ENCODE peak calls at places on chromosomes 11 and 22, in nine cellular contexts. One of them, this sample, is unnamed.

GRCh38 chr22:18103527-18104269 is 6.9 kb upstream of the TUBA8 start:
- DNase-seq in NCI-H82: no peak
- DNase-seq in activated CD4-positive, alpha-beta T cell treated with anti-CD3 and anti-CD28 coated beads, Interleukin-2, amount 50 U/mL, for 1 hour: no peak
- DNase-seq in colonic mucosa: no peak
- DNase-seq in substantia nigra: no peak
- DNase-seq in activated gamma-delta T cell treated with Interleukin-2 at 50 U/mL for 16 hours: no peak
- DNase-seq in neuronal stem cell: no peak
- DNase-seq in astrocyte: no peak
- DNase-seq in stimulated activated CD4-positive, alpha-beta T cell treated with anti-CD3 and anti-CD28 coated beads, Interleukin-4, amount 100 ng/mL, for 48 hours: no peak
- DNase-seq in this sample: no peak

GRCh38 chr11:103636232-103636631 is 400.2 kb upstream of the DDI1 start:
- DNase-seq in NCI-H82: no peak
- DNase-seq in activated CD4-positive, alpha-beta T cell treated with anti-CD3 and anti-CD28 coated beads, Interleukin-2, amount 50 U/mL, for 1 hour: no peak
- DNase-seq in colonic mucosa: no peak
- DNase-seq in substantia nigra: no peak
- DNase-seq in activated gamma-delta T cell treated with Interleukin-2 at 50 U/mL for 16 hours: no peak
- DNase-seq in neuronal stem cell: no peak
- DNase-seq in astrocyte: no peak
- DNase-seq in stimulated activated CD4-positive, alpha-beta T cell treated with anti-CD3 and anti-CD28 coated beads, Interleukin-4, amount 100 ng/mL, for 48 hours: no peak
- DNase-seq in this sample: no peak

GRCh38 chr22:32606181-32606580 is 131.6 kb downstream of the FBXO7 start:
- DNase-seq in NCI-H82: no peak
- DNase-seq in activated CD4-positive, alpha-beta T cell treated with anti-CD3 and anti-CD28 coated beads, Interleukin-2, amount 50 U/mL, for 1 hour: no peak
- DNase-seq in colonic mucosa: no peak
- DNase-seq in substantia nigra: no peak
- DNase-seq in activated gamma-delta T cell treated with Interleukin-2 at 50 U/mL for 16 hours: no peak
- DNase-seq in neuronal stem cell: no peak
- DNase-seq in astrocyte: no peak
- DNase-seq in stimulated activated CD4-positive, alpha-beta T cell treated with anti-CD3 and anti-CD28 coated beads, Interleukin-4, amount 100 ng/mL, for 48 hours: no peak
- DNase-seq in this sample: no peak

GRCh38 chr11:69948256-69949141 is 129.3 kb upstream of the FGF3 start:
- DNase-seq in NCI-H82: no peak
- DNase-seq in activated CD4-positive, alpha-beta T cell treated with anti-CD3 and anti-CD28 coated beads, Interleukin-2, amount 50 U/mL, for 1 hour: no peak
- DNase-seq in colonic mucosa: peak
- DNase-seq in substantia nigra: no peak
- DNase-seq in activated gamma-delta T cell treated with Interleukin-2 at 50 U/mL for 16 hours: no peak
- DNase-seq in neuronal stem cell: no peak
- DNase-seq in astrocyte: peak
- DNase-seq in stimulated activated CD4-positive, alpha-beta T cell treated with anti-CD3 and anti-CD28 coated beads, Interleukin-4, amount 100 ng/mL, for 48 hours: no peak
- DNase-seq in this sample: no peak

GRCh38 chr11:19232910-19233503 is 7.7 kb downstream of the E2F8 start:
- DNase-seq in NCI-H82: no peak
- DNase-seq in activated CD4-positive, alpha-beta T cell treated with anti-CD3 and anti-CD28 coated beads, Interleukin-2, amount 50 U/mL, for 1 hour: no peak
- DNase-seq in colonic mucosa: no peak
- DNase-seq in substantia nigra: no peak
- DNase-seq in activated gamma-delta T cell treated with Interleukin-2 at 50 U/mL for 16 hours: no peak
- DNase-seq in neuronal stem cell: no peak
- DNase-seq in astrocyte: peak
- DNase-seq in stimulated activated CD4-positive, alpha-beta T cell treated with anti-CD3 and anti-CD28 coated beads, Interleukin-4, amount 100 ng/mL, for 48 hours: no peak
- DNase-seq in this sample: no peak

GRCh38 chr22:43925433-43926348 is 2.1 kb downstream of the PNPLA3 start:
- DNase-seq in NCI-H82: peak
- DNase-seq in activated CD4-positive, alpha-beta T cell treated with anti-CD3 and anti-CD28 coated beads, Interleukin-2, amount 50 U/mL, for 1 hour: no peak
- DNase-seq in colonic mucosa: no peak
- DNase-seq in substantia nigra: no peak
- DNase-seq in activated gamma-delta T cell treated with Interleukin-2 at 50 U/mL for 16 hours: no peak
- DNase-seq in neuronal stem cell: peak
- DNase-seq in astrocyte: no peak
- DNase-seq in stimulated activated CD4-positive, alpha-beta T cell treated with anti-CD3 and anti-CD28 coated beads, Interleukin-4, amount 100 ng/mL, for 48 hours: no peak
- DNase-seq in this sample: no peak

GRCh38 chr22:18110194-18110943 is at the start of gene TUBA8:
- DNase-seq in NCI-H82: peak
- DNase-seq in activated CD4-positive, alpha-beta T cell treated with anti-CD3 and anti-CD28 coated beads, Interleukin-2, amount 50 U/mL, for 1 hour: peak
- DNase-seq in colonic mucosa: no peak
- DNase-seq in substantia nigra: no peak
- DNase-seq in activated gamma-delta T cell treated with Interleukin-2 at 50 U/mL for 16 hours: no peak
- DNase-seq in neuronal stem cell: peak
- DNase-seq in astrocyte: peak
- DNase-seq in stimulated activated CD4-positive, alpha-beta T cell treated with anti-CD3 and anti-CD28 coated beads, Interleukin-4, amount 100 ng/mL, for 48 hours: peak
- DNase-seq in this sample: no peak

GRCh38 chr22:44068422-44069191 is 44.5 kb downstream of the PARVB start:
- DNase-seq in NCI-H82: no peak
- DNase-seq in activated CD4-positive, alpha-beta T cell treated with anti-CD3 and anti-CD28 coated beads, Interleukin-2, amount 50 U/mL, for 1 hour: no peak
- DNase-seq in colonic mucosa: no peak
- DNase-seq in substantia nigra: no peak
- DNase-seq in activated gamma-delta T cell treated with Interleukin-2 at 50 U/mL for 16 hours: no peak
- DNase-seq in neuronal stem cell: no peak
- DNase-seq in astrocyte: no peak
- DNase-seq in stimulated activated CD4-positive, alpha-beta T cell treated with anti-CD3 and anti-CD28 coated beads, Interleukin-4, amount 100 ng/mL, for 48 hours: no peak
- DNase-seq in this sample: no peak

GRCh38 chr22:45101828-45102227 is 61.9 kb upstream of the NUP50 start:
- DNase-seq in NCI-H82: peak
- DNase-seq in activated CD4-positive, alpha-beta T cell treated with anti-CD3 and anti-CD28 coated beads, Interleukin-2, amount 50 U/mL, for 1 hour: peak
- DNase-seq in colonic mucosa: peak
- DNase-seq in substantia nigra: peak
- DNase-seq in activated gamma-delta T cell treated with Interleukin-2 at 50 U/mL for 16 hours: no peak
- DNase-seq in neuronal stem cell: no peak
- DNase-seq in astrocyte: peak
- DNase-seq in stimulated activated CD4-positive, alpha-beta T cell treated with anti-CD3 and anti-CD28 coated beads, Interleukin-4, amount 100 ng/mL, for 48 hours: peak
- DNase-seq in this sample: no peak

GRCh38 chr22:30892286-30892685 is 76.3 kb downstream of the MORC2 start:
- DNase-seq in NCI-H82: no peak
- DNase-seq in activated CD4-positive, alpha-beta T cell treated with anti-CD3 and anti-CD28 coated beads, Interleukin-2, amount 50 U/mL, for 1 hour: no peak
- DNase-seq in colonic mucosa: no peak
- DNase-seq in substantia nigra: no peak
- DNase-seq in activated gamma-delta T cell treated with Interleukin-2 at 50 U/mL for 16 hours: no peak
- DNase-seq in neuronal stem cell: no peak
- DNase-seq in astrocyte: no peak
- DNase-seq in stimulated activated CD4-positive, alpha-beta T cell treated with anti-CD3 and anti-CD28 coated beads, Interleukin-4, amount 100 ng/mL, for 48 hours: no peak
- DNase-seq in this sample: no peak

GRCh38 chr11:125842319-125842948 is 9.3 kb downstream of the PATE4 start:
- DNase-seq in NCI-H82: no peak
- DNase-seq in activated CD4-positive, alpha-beta T cell treated with anti-CD3 and anti-CD28 coated beads, Interleukin-2, amount 50 U/mL, for 1 hour: no peak
- DNase-seq in colonic mucosa: no peak
- DNase-seq in substantia nigra: no peak
- DNase-seq in activated gamma-delta T cell treated with Interleukin-2 at 50 U/mL for 16 hours: no peak
- DNase-seq in neuronal stem cell: no peak
- DNase-seq in astrocyte: no peak
- DNase-seq in stimulated activated CD4-positive, alpha-beta T cell treated with anti-CD3 and anti-CD28 coated beads, Interleukin-4, amount 100 ng/mL, for 48 hours: no peak
- DNase-seq in this sample: no peak

GRCh38 chr11:66686100-66686785 is 8.6 kb upstream of the RBM4B start:
- DNase-seq in NCI-H82: no peak
- DNase-seq in activated CD4-positive, alpha-beta T cell treated with anti-CD3 and anti-CD28 coated beads, Interleukin-2, amount 50 U/mL, for 1 hour: no peak
- DNase-seq in colonic mucosa: no peak
- DNase-seq in substantia nigra: no peak
- DNase-seq in activated gamma-delta T cell treated with Interleukin-2 at 50 U/mL for 16 hours: no peak
- DNase-seq in neuronal stem cell: no peak
- DNase-seq in astrocyte: no peak
- DNase-seq in stimulated activated CD4-positive, alpha-beta T cell treated with anti-CD3 and anti-CD28 coated beads, Interleukin-4, amount 100 ng/mL, for 48 hours: no peak
- DNase-seq in this sample: no peak

GRCh38 chr11:72240461-72241289 is 3.3 kb downstream of the PHOX2A start:
- DNase-seq in NCI-H82: no peak
- DNase-seq in activated CD4-positive, alpha-beta T cell treated with anti-CD3 and anti-CD28 coated beads, Interleukin-2, amount 50 U/mL, for 1 hour: no peak
- DNase-seq in colonic mucosa: no peak
- DNase-seq in substantia nigra: no peak
- DNase-seq in activated gamma-delta T cell treated with Interleukin-2 at 50 U/mL for 16 hours: no peak
- DNase-seq in neuronal stem cell: no peak
- DNase-seq in astrocyte: no peak
- DNase-seq in stimulated activated CD4-positive, alpha-beta T cell treated with anti-CD3 and anti-CD28 coated beads, Interleukin-4, amount 100 ng/mL, for 48 hours: no peak
- DNase-seq in this sample: no peak

GRCh38 chr11:77114089-77114463 is 11.4 kb downstream of the OMP start:
- DNase-seq in NCI-H82: no peak
- DNase-seq in activated CD4-positive, alpha-beta T cell treated with anti-CD3 and anti-CD28 coated beads, Interleukin-2, amount 50 U/mL, for 1 hour: no peak
- DNase-seq in colonic mucosa: no peak
- DNase-seq in substantia nigra: no peak
- DNase-seq in activated gamma-delta T cell treated with Interleukin-2 at 50 U/mL for 16 hours: no peak
- DNase-seq in neuronal stem cell: no peak
- DNase-seq in astrocyte: no peak
- DNase-seq in stimulated activated CD4-positive, alpha-beta T cell treated with anti-CD3 and anti-CD28 coated beads, Interleukin-4, amount 100 ng/mL, for 48 hours: no peak
- DNase-seq in this sample: no peak

GRCh38 chr22:30261134-30261533 is 5.5 kb downstream of the OSM start:
- DNase-seq in NCI-H82: no peak
- DNase-seq in activated CD4-positive, alpha-beta T cell treated with anti-CD3 and anti-CD28 coated beads, Interleukin-2, amount 50 U/mL, for 1 hour: no peak
- DNase-seq in colonic mucosa: no peak
- DNase-seq in substantia nigra: no peak
- DNase-seq in activated gamma-delta T cell treated with Interleukin-2 at 50 U/mL for 16 hours: no peak
- DNase-seq in neuronal stem cell: no peak
- DNase-seq in astrocyte: no peak
- DNase-seq in stimulated activated CD4-positive, alpha-beta T cell treated with anti-CD3 and anti-CD28 coated beads, Interleukin-4, amount 100 ng/mL, for 48 hours: no peak
- DNase-seq in this sample: no peak

GRCh38 chr11:17745032-17745772 is 10.6 kb downstream of the KCNC1 start:
- DNase-seq in NCI-H82: no peak
- DNase-seq in activated CD4-positive, alpha-beta T cell treated with anti-CD3 and anti-CD28 coated beads, Interleukin-2, amount 50 U/mL, for 1 hour: no peak
- DNase-seq in colonic mucosa: no peak
- DNase-seq in substantia nigra: no peak
- DNase-seq in activated gamma-delta T cell treated with Interleukin-2 at 50 U/mL for 16 hours: no peak
- DNase-seq in neuronal stem cell: no peak
- DNase-seq in astrocyte: no peak
- DNase-seq in stimulated activated CD4-positive, alpha-beta T cell treated with anti-CD3 and anti-CD28 coated beads, Interleukin-4, amount 100 ng/mL, for 48 hours: no peak
- DNase-seq in this sample: no peak

GRCh38 chr11:110071197-110071596 is 22.0 kb upstream of the ZC3H12C start:
- DNase-seq in NCI-H82: no peak
- DNase-seq in activated CD4-positive, alpha-beta T cell treated with anti-CD3 and anti-CD28 coated beads, Interleukin-2, amount 50 U/mL, for 1 hour: no peak
- DNase-seq in colonic mucosa: no peak
- DNase-seq in substantia nigra: no peak
- DNase-seq in activated gamma-delta T cell treated with Interleukin-2 at 50 U/mL for 16 hours: no peak
- DNase-seq in neuronal stem cell: no peak
- DNase-seq in astrocyte: no peak
- DNase-seq in stimulated activated CD4-positive, alpha-beta T cell treated with anti-CD3 and anti-CD28 coated beads, Interleukin-4, amount 100 ng/mL, for 48 hours: no peak
- DNase-seq in this sample: no peak

GRCh38 chr11:18209058-18209457 is 27.5 kb downstream of the SAA4 start:
- DNase-seq in NCI-H82: no peak
- DNase-seq in activated CD4-positive, alpha-beta T cell treated with anti-CD3 and anti-CD28 coated beads, Interleukin-2, amount 50 U/mL, for 1 hour: no peak
- DNase-seq in colonic mucosa: no peak
- DNase-seq in substantia nigra: no peak
- DNase-seq in activated gamma-delta T cell treated with Interleukin-2 at 50 U/mL for 16 hours: no peak
- DNase-seq in neuronal stem cell: no peak
- DNase-seq in astrocyte: no peak
- DNase-seq in stimulated activated CD4-positive, alpha-beta T cell treated with anti-CD3 and anti-CD28 coated beads, Interleukin-4, amount 100 ng/mL, for 48 hours: no peak
- DNase-seq in this sample: no peak

GRCh38 chr11:120756931-120757330 is 245.4 kb downstream of the GRIK4 start:
- DNase-seq in NCI-H82: no peak
- DNase-seq in activated CD4-positive, alpha-beta T cell treated with anti-CD3 and anti-CD28 coated beads, Interleukin-2, amount 50 U/mL, for 1 hour: no peak
- DNase-seq in colonic mucosa: no peak
- DNase-seq in substantia nigra: no peak
- DNase-seq in activated gamma-delta T cell treated with Interleukin-2 at 50 U/mL for 16 hours: no peak
- DNase-seq in neuronal stem cell: no peak
- DNase-seq in astrocyte: no peak
- DNase-seq in stimulated activated CD4-positive, alpha-beta T cell treated with anti-CD3 and anti-CD28 coated beads, Interleukin-4, amount 100 ng/mL, for 48 hours: no peak
- DNase-seq in this sample: no peak

GRCh38 chr22:18056802-18057474 is 20.9 kb upstream of the PEX26 start:
- DNase-seq in NCI-H82: no peak
- DNase-seq in activated CD4-positive, alpha-beta T cell treated with anti-CD3 and anti-CD28 coated beads, Interleukin-2, amount 50 U/mL, for 1 hour: no peak
- DNase-seq in colonic mucosa: no peak
- DNase-seq in substantia nigra: no peak
- DNase-seq in activated gamma-delta T cell treated with Interleukin-2 at 50 U/mL for 16 hours: no peak
- DNase-seq in neuronal stem cell: no peak
- DNase-seq in astrocyte: no peak
- DNase-seq in stimulated activated CD4-positive, alpha-beta T cell treated with anti-CD3 and anti-CD28 coated beads, Interleukin-4, amount 100 ng/mL, for 48 hours: no peak
- DNase-seq in this sample: no peak

GRCh38 chr11:69567951-69568808 is 72.8 kb upstream of the CCND1 start:
- DNase-seq in NCI-H82: no peak
- DNase-seq in activated CD4-positive, alpha-beta T cell treated with anti-CD3 and anti-CD28 coated beads, Interleukin-2, amount 50 U/mL, for 1 hour: no peak
- DNase-seq in colonic mucosa: no peak
- DNase-seq in substantia nigra: no peak
- DNase-seq in activated gamma-delta T cell treated with Interleukin-2 at 50 U/mL for 16 hours: no peak
- DNase-seq in neuronal stem cell: no peak
- DNase-seq in astrocyte: peak
- DNase-seq in stimulated activated CD4-positive, alpha-beta T cell treated with anti-CD3 and anti-CD28 coated beads, Interleukin-4, amount 100 ng/mL, for 48 hours: no peak
- DNase-seq in this sample: no peak

GRCh38 chr11:133163463-133164419 is 368.6 kb downstream of the OPCML start:
- DNase-seq in NCI-H82: peak
- DNase-seq in activated CD4-positive, alpha-beta T cell treated with anti-CD3 and anti-CD28 coated beads, Interleukin-2, amount 50 U/mL, for 1 hour: no peak
- DNase-seq in colonic mucosa: peak
- DNase-seq in substantia nigra: no peak
- DNase-seq in activated gamma-delta T cell treated with Interleukin-2 at 50 U/mL for 16 hours: no peak
- DNase-seq in neuronal stem cell: peak
- DNase-seq in astrocyte: peak
- DNase-seq in stimulated activated CD4-positive, alpha-beta T cell treated with anti-CD3 and anti-CD28 coated beads, Interleukin-4, amount 100 ng/mL, for 48 hours: no peak
- DNase-seq in this sample: no peak

GRCh38 chr11:27605422-27605821 is 94.8 kb downstream of the BDNF start:
- DNase-seq in NCI-H82: no peak
- DNase-seq in activated CD4-positive, alpha-beta T cell treated with anti-CD3 and anti-CD28 coated beads, Interleukin-2, amount 50 U/mL, for 1 hour: no peak
- DNase-seq in colonic mucosa: no peak
- DNase-seq in substantia nigra: no peak
- DNase-seq in activated gamma-delta T cell treated with Interleukin-2 at 50 U/mL for 16 hours: no peak
- DNase-seq in neuronal stem cell: no peak
- DNase-seq in astrocyte: no peak
- DNase-seq in stimulated activated CD4-positive, alpha-beta T cell treated with anti-CD3 and anti-CD28 coated beads, Interleukin-4, amount 100 ng/mL, for 48 hours: no peak
- DNase-seq in this sample: no peak

GRCh38 chr11:113043704-113044103 is 82.5 kb downstream of the NCAM1 start:
- DNase-seq in NCI-H82: no peak
- DNase-seq in activated CD4-positive, alpha-beta T cell treated with anti-CD3 and anti-CD28 coated beads, Interleukin-2, amount 50 U/mL, for 1 hour: no peak
- DNase-seq in colonic mucosa: no peak
- DNase-seq in substantia nigra: no peak
- DNase-seq in activated gamma-delta T cell treated with Interleukin-2 at 50 U/mL for 16 hours: no peak
- DNase-seq in neuronal stem cell: no peak
- DNase-seq in astrocyte: no peak
- DNase-seq in stimulated activated CD4-positive, alpha-beta T cell treated with anti-CD3 and anti-CD28 coated beads, Interleukin-4, amount 100 ng/mL, for 48 hours: no peak
- DNase-seq in this sample: no peak

GRCh38 chr11:68191661-68192579 is 21.2 kb downstream of the KMT5B start:
- DNase-seq in NCI-H82: no peak
- DNase-seq in activated CD4-positive, alpha-beta T cell treated with anti-CD3 and anti-CD28 coated beads, Interleukin-2, amount 50 U/mL, for 1 hour: no peak
- DNase-seq in colonic mucosa: no peak
- DNase-seq in substantia nigra: no peak
- DNase-seq in activated gamma-delta T cell treated with Interleukin-2 at 50 U/mL for 16 hours: no peak
- DNase-seq in neuronal stem cell: no peak
- DNase-seq in astrocyte: peak
- DNase-seq in stimulated activated CD4-positive, alpha-beta T cell treated with anti-CD3 and anti-CD28 coated beads, Interleukin-4, amount 100 ng/mL, for 48 hours: no peak
- DNase-seq in this sample: no peak

GRCh38 chr11:72721689-72722049 is 30.5 kb downstream of the ARAP1 start:
- DNase-seq in NCI-H82: no peak
- DNase-seq in activated CD4-positive, alpha-beta T cell treated with anti-CD3 and anti-CD28 coated beads, Interleukin-2, amount 50 U/mL, for 1 hour: peak
- DNase-seq in colonic mucosa: peak
- DNase-seq in substantia nigra: no peak
- DNase-seq in activated gamma-delta T cell treated with Interleukin-2 at 50 U/mL for 16 hours: peak
- DNase-seq in neuronal stem cell: no peak
- DNase-seq in astrocyte: peak
- DNase-seq in stimulated activated CD4-positive, alpha-beta T cell treated with anti-CD3 and anti-CD28 coated beads, Interleukin-4, amount 100 ng/mL, for 48 hours: peak
- DNase-seq in this sample: no peak

GRCh38 chr11:118042126-118042525 is 34.8 kb upstream of the TMPRSS4 start:
- DNase-seq in NCI-H82: no peak
- DNase-seq in activated CD4-positive, alpha-beta T cell treated with anti-CD3 and anti-CD28 coated beads, Interleukin-2, amount 50 U/mL, for 1 hour: no peak
- DNase-seq in colonic mucosa: no peak
- DNase-seq in substantia nigra: no peak
- DNase-seq in activated gamma-delta T cell treated with Interleukin-2 at 50 U/mL for 16 hours: no peak
- DNase-seq in neuronal stem cell: no peak
- DNase-seq in astrocyte: no peak
- DNase-seq in stimulated activated CD4-positive, alpha-beta T cell treated with anti-CD3 and anti-CD28 coated beads, Interleukin-4, amount 100 ng/mL, for 48 hours: no peak
- DNase-seq in this sample: no peak

GRCh38 chr11:102286292-102286691 is 31.0 kb upstream of the BIRC3 start:
- DNase-seq in NCI-H82: no peak
- DNase-seq in activated CD4-positive, alpha-beta T cell treated with anti-CD3 and anti-CD28 coated beads, Interleukin-2, amount 50 U/mL, for 1 hour: no peak
- DNase-seq in colonic mucosa: no peak
- DNase-seq in substantia nigra: no peak
- DNase-seq in activated gamma-delta T cell treated with Interleukin-2 at 50 U/mL for 16 hours: no peak
- DNase-seq in neuronal stem cell: no peak
- DNase-seq in astrocyte: no peak
- DNase-seq in stimulated activated CD4-positive, alpha-beta T cell treated with anti-CD3 and anti-CD28 coated beads, Interleukin-4, amount 100 ng/mL, for 48 hours: no peak
- DNase-seq in this sample: no peak

GRCh38 chr11:116193321-116194114 is 579.3 kb downstream of the BUD13 start:
- DNase-seq in NCI-H82: peak
- DNase-seq in activated CD4-positive, alpha-beta T cell treated with anti-CD3 and anti-CD28 coated beads, Interleukin-2, amount 50 U/mL, for 1 hour: no peak
- DNase-seq in colonic mucosa: peak
- DNase-seq in substantia nigra: no peak
- DNase-seq in activated gamma-delta T cell treated with Interleukin-2 at 50 U/mL for 16 hours: no peak
- DNase-seq in neuronal stem cell: peak
- DNase-seq in astrocyte: peak
- DNase-seq in stimulated activated CD4-positive, alpha-beta T cell treated with anti-CD3 and anti-CD28 coated beads, Interleukin-4, amount 100 ng/mL, for 48 hours: no peak
- DNase-seq in this sample: peak

GRCh38 chr22:38968801-38969200 is 11.4 kb downstream of the APOBEC3A start:
- DNase-seq in NCI-H82: no peak
- DNase-seq in activated CD4-positive, alpha-beta T cell treated with anti-CD3 and anti-CD28 coated beads, Interleukin-2, amount 50 U/mL, for 1 hour: no peak
- DNase-seq in colonic mucosa: no peak
- DNase-seq in substantia nigra: no peak
- DNase-seq in activated gamma-delta T cell treated with Interleukin-2 at 50 U/mL for 16 hours: no peak
- DNase-seq in neuronal stem cell: no peak
- DNase-seq in astrocyte: no peak
- DNase-seq in stimulated activated CD4-positive, alpha-beta T cell treated with anti-CD3 and anti-CD28 coated beads, Interleukin-4, amount 100 ng/mL, for 48 hours: no peak
- DNase-seq in this sample: no peak

GRCh38 chr11:93213622-93214021 is 15.8 kb upstream of the SLC36A4 start:
- DNase-seq in NCI-H82: no peak
- DNase-seq in activated CD4-positive, alpha-beta T cell treated with anti-CD3 and anti-CD28 coated beads, Interleukin-2, amount 50 U/mL, for 1 hour: no peak
- DNase-seq in colonic mucosa: no peak
- DNase-seq in substantia nigra: no peak
- DNase-seq in activated gamma-delta T cell treated with Interleukin-2 at 50 U/mL for 16 hours: no peak
- DNase-seq in neuronal stem cell: no peak
- DNase-seq in astrocyte: no peak
- DNase-seq in stimulated activated CD4-positive, alpha-beta T cell treated with anti-CD3 and anti-CD28 coated beads, Interleukin-4, amount 100 ng/mL, for 48 hours: no peak
- DNase-seq in this sample: no peak

This sample was measured in hypothalamus.